ENCODE peak calls at places on chromosomes 11 and 22, in nine cellular contexts. M is HepG2, O is HCT116, T is A549, K is Panc1, P is GM12878, L is GM23338, I is SK-N-SH, E is K562. Z is an unnamed sample.

GRCh38 chr11:60500276-60500935 is 7.8 kb downstream of the MS4A12 start:
- DNase-seq in M (no peak), O (no peak), T (no peak), K (no peak), P (no peak), L (peak; percentile 83), I (no peak), E (no peak), Z (no peak)

GRCh38 chr22:28973352-28973751 is 88.3 kb downstream of the C22orf31 start:
- DNase-seq in M (no peak), O (no peak), T (no peak), K (no peak), P (no peak), L (no peak), I (no peak), E (no peak), Z (no peak)

GRCh38 chr11:78935408-78936101 is 360.9 kb upstream of the NARS2 start:
- DNase-seq in M (no peak), O (no peak), T (no peak), K (no peak), P (no peak), L (no peak), I (no peak), E (no peak), Z (peak; percentile 22)

GRCh38 chr11:1074244-1075221 is at the start of gene MUC2:
- DNase-seq in M (no peak), O (no peak), T (no peak), K (no peak), P (no peak), L (no peak), I (no peak), E (no peak), Z (no peak)

GRCh38 chr11:125393331-125393730 is 102.7 kb downstream of the FEZ1 start:
- DNase-seq in M (no peak), O (no peak), T (no peak), K (no peak), P (no peak), L (no peak), I (no peak), E (no peak), Z (no peak)

GRCh38 chr11:57571631-57572030 is 4.2 kb upstream of the UBE2L6 start:
- DNase-seq in M (no peak), O (no peak), T (no peak), K (no peak), P (no peak), L (no peak), I (no peak), E (no peak), Z (no peak)

GRCh38 chr11:8068605-8069221 is 12.3 kb upstream of the TUB start:
- DNase-seq in M (peak; percentile 47), O (no peak), T (peak; percentile 27), K (no peak), P (no peak), L (no peak), I (peak; percentile 70), E (peak; percentile 42), Z (no peak)

GRCh38 chr11:85170184-85170583 is 457.0 kb downstream of the DLG2 start:
- DNase-seq in M (no peak), O (peak; percentile 53), T (peak; percentile 10), K (no peak), P (no peak), L (peak; percentile 17), I (no peak), E (no peak), Z (no peak)

GRCh38 chr11:102656528-102656927 is 31.4 kb upstream of the MMP20 start:
- DNase-seq in M (no peak), O (no peak), T (no peak), K (no peak), P (no peak), L (no peak), I (no peak), E (no peak), Z (no peak)

GRCh38 chr22:39984006-39984405 is 10.7 kb upstream of the FAM83F start:
- DNase-seq in M (no peak), O (no peak), T (no peak), K (no peak), P (no peak), L (no peak), I (no peak), E (no peak), Z (no peak)

GRCh38 chr11:18223937-18224387 is 12.6 kb downstream of the SAA4 start:
- DNase-seq in M (peak; percentile 87), O (no peak), T (no peak), K (no peak), P (no peak), L (no peak), I (no peak), E (no peak), Z (no peak)

GRCh38 chr22:42648368-42649260 is 578 bp downstream of the CYB5R3 start:
- DNase-seq in M (peak; percentile 82), O (no peak), T (peak; percentile 54), K (no peak), P (no peak), L (no peak), I (no peak), E (no peak), Z (peak; percentile 47)

GRCh38 chr11:102810943-102811528 is 13.1 kb upstream of the MMP1 start:
- DNase-seq in M (peak; percentile 12), O (no peak), T (peak; percentile 6), K (no peak), P (no peak), L (peak; percentile 71), I (peak; percentile 10), E (no peak), Z (no peak)

GRCh38 chr11:65528819-65529350 is 4.0 kb downstream of the SCYL1 start:
- DNase-seq in M (no peak), O (no peak), T (no peak), K (no peak), P (no peak), L (no peak), I (no peak), E (no peak), Z (no peak)

GRCh38 chr11:65532388-65533064 is 7.6 kb downstream of the SCYL1 start:
- DNase-seq in M (no peak), O (no peak), T (no peak), K (no peak), P (no peak), L (no peak), I (no peak), E (peak; percentile 8), Z (no peak)

GRCh38 chr11:65526744-65527143 is 1.9 kb downstream of the SCYL1 start:
- DNase-seq in M (no peak), O (no peak), T (no peak), K (no peak), P (no peak), L (no peak), I (peak; percentile 5), E (no peak), Z (no peak)

GRCh38 chr11:65530157-65530496 is 5.2 kb downstream of the SCYL1 start:
- DNase-seq in M (no peak), O (no peak), T (no peak), K (no peak), P (no peak), L (peak; percentile 57), I (peak; percentile 34), E (peak; percentile 10), Z (no peak)

GRCh38 chr11:65529475-65530156 is 4.7 kb downstream of the SCYL1 start:
- DNase-seq in M (peak; percentile 50), O (no peak), T (no peak), K (no peak), P (no peak), L (no peak), I (peak; percentile 4), E (peak; percentile 18), Z (no peak)
- H3K27ac ChIP-seq in M (peak overlapping the region; percentile 66), O (no peak overlapping the region), T (no peak overlapping the region), K (no peak overlapping the region), P (no peak overlapping the region), L (no peak overlapping the region), I (no peak overlapping the region), E (no peak overlapping the region), Z (no peak overlapping the region)

DNA sequence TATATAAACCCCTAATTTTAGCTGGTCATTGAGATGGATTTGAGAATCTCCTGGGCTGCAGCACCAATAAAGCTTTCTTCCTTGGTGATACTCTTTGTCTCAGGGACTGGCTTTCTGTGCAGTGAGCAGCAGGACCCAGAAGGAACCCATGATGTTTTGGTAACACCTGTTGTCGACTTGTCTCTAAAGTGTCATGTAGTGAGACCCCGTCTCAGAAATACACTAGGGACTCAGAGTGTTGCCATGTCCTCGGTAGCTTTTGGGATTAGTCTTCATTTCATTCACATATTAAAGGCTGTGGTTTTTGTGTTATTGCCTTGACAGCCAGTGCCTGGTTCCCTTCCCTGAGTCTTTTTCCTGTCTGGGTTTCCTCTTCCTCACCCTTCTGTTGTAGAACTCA is 1078.7 kb downstream of the TBC1D22A start:
- DNase-seq in M (no peak), O (no peak), T (no peak), K (no peak), P (no peak), L (no peak), I (no peak), E (no peak), Z (no peak)
- TF ChIP-seq CTCF in M (no peak), O (no peak), T (no peak), K (no peak), P (no peak), L (no peak), I (no peak), E (no peak), Z (no peak)

DNA sequence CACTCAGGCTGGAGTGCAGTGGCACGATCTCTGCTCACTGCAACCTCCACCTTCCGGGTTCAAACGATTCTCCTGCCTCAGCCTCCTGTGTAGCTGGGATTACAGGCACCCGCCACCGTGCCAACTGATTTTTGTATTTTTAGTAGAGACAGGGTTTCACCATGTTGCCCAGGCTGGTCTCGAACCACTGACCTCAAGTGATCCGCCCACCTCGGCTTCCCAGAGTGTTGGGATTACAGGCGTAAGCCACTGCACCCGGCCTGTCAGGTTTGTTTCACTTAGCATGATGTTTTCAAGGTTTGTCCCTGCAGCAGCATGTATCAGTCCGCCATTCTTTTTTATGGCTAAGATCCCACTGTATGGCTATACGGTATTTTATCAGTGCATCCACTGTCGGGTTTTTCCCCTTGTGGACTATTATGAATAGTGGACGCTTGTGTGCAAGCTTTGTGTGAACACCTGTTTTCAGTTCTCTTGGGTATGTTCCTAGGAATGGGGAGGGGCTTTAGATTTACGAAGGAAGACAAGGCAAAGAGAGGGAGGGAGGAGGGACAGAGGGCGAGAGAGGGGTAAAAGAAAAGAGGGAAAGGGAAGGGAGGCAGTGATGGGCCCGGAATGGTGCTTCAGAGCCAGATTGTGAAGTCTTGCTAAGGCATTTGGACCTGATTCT is 13.9 kb upstream of the CDC42EP2 start:
- DNase-seq in M (no peak), O (no peak), T (no peak), K (no peak), P (no peak), L (no peak), I (no peak), E (no peak), Z (no peak)
- TF ChIP-seq REST in M (no peak), O (no peak), T (no peak), K (no peak), P (no peak), L (no peak), I (no peak), E (no peak), Z (no peak)

DNA sequence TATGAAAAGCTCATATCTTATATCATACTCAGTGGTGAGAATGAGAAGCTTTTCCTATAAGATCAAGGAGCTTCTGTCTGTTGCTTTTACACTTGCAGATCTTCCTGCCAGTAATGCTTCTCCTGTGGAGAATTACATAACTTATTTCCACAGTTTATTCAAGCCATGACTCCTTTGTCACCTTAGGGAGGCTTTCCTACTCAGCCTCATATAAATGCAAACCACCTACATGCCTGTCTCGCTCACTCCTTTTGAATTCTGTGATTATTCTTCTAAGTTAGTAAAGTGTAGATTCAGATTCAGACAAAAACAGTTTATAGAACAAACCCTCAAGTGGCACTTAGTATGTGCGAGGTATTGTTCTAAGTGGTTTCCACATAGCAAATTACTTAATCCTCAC is 716.1 kb upstream of the ANO3 start:
- DNase-seq in M (no peak), O (no peak), T (no peak), K (no peak), P (no peak), L (no peak), I (no peak), E (no peak), Z (no peak)
- H3K27ac ChIP-seq in M (no peak overlapping the region), O (no peak overlapping the region), T (no peak overlapping the region), K (no peak overlapping the region), P (no peak overlapping the region), L (no peak overlapping the region), I (no peak overlapping the region), E (no peak overlapping the region), Z (no peak overlapping the region)

Z was measured in HL-60.